ENCODE peak calls at places on chromosomes 12 and 14, in four cellular contexts. Y, B, A and O are unnamed samples.

GRCh38 chr12:115872919-115873357 is 404.6 kb downstream of the MED13L start:
- DNase-seq in B (peak), Y (peak), A (no peak), O (no peak)

GRCh38 chr12:67068773-67069450 is 200.2 kb upstream of the CAND1 start:
- DNase-seq in A (peak), Y (peak), B (peak), O (peak)

GRCh38 chr14:94077111-94077821 is 3.7 kb downstream of the DDX24 start:
- DNase-seq in B (no peak), A (no peak), Y (no peak), O (peak)

GRCh38 chr14:55780156-55780946 is 200.3 kb downstream of the KTN1 start:
- DNase-seq in B (peak), A (no peak), Y (no peak), O (peak)

GRCh38 chr12:123748661-123749060 is 13.4 kb upstream of the DNAH10 start:
- DNase-seq in A (no peak), B (peak), Y (no peak), O (peak)

GRCh38 chr12:124650912-124651311 is 83.5 kb upstream of the NCOR2 start:
- DNase-seq in Y (no peak), A (no peak), B (no peak), O (no peak)

GRCh38 chr14:75068294-75069020 is 984 bp upstream of the ZC2HC1C start:
- DNase-seq in A (no peak), B (no peak), Y (peak), O (no peak)

GRCh38 chr12:12714276-12715001 is 2.7 kb upstream of the CDKN1B start:
- DNase-seq in A (peak), Y (peak), B (peak), O (peak)

GRCh38 chr12:125111403-125111802 is 46.2 kb downstream of the AACS start:
- DNase-seq in Y (no peak), A (no peak), B (no peak), O (peak)

GRCh38 chr12:1741154-1741949 is 50.5 kb downstream of the ADIPOR2 start:
- DNase-seq in B (no peak), A (no peak), Y (no peak), O (peak)

GRCh38 chr14:90087433-90087832 is 25.6 kb downstream of the KCNK13 start:
- DNase-seq in Y (no peak), A (no peak), B (peak), O (peak)

GRCh38 chr14:101562659-101563351 is 1.5 kb downstream of the DIO3 start:
- DNase-seq in A (no peak), B (no peak), Y (peak), O (no peak)

GRCh38 chr14:94769413-94770250 is at the start of gene GSC:
- DNase-seq in Y (peak), B (peak), A (peak), O (peak)

GRCh38 chr14:65732112-65732511 is 319.6 kb downstream of the FUT8 start:
- DNase-seq in Y (no peak), A (no peak), B (peak), O (no peak)

GRCh38 chr14:97994020-97994531 is 1196.9 kb downstream of the VRK1 start:
- DNase-seq in A (no peak), B (no peak), Y (no peak), O (no peak)

GRCh38 chr12:59472273-59472672 is 123.6 kb upstream of the SLC16A7 start:
- DNase-seq in Y (no peak), B (no peak), A (no peak), O (no peak)

GRCh38 chr12:3207858-3208257 is 130.7 kb downstream of the TSPAN9 start:
- DNase-seq in Y (peak), B (no peak), A (peak), O (no peak)

GRCh38 chr12:98582093-98582492 is 11.4 kb upstream of the SLC25A3 start:
- DNase-seq in A (no peak), B (peak), Y (no peak), O (peak)

GRCh38 chr12:116939734-116940133 is 29.0 kb downstream of the FBXW8 start:
- DNase-seq in B (no peak), Y (no peak), A (no peak), O (no peak)

GRCh38 chr12:118055865-118056773 is 4.9 kb downstream of the WSB2 start:
- DNase-seq in Y (no peak), A (no peak), B (peak), O (no peak)

GRCh38 chr12:112422531-112422930 is 3.8 kb downstream of the PTPN11 start:
- DNase-seq in B (no peak), A (no peak), Y (peak), O (peak)
- TF ChIP-seq EZH2phosphoT487 in B (no peak), A (no peak), Y (no peak), O (no peak)

GRCh38 chr14:69710378-69710777 is 56.6 kb upstream of the SRSF5 start:
- DNase-seq in A (no peak), Y (no peak), B (no peak), O (no peak)

GRCh38 chr14:69711471-69712216 is 55.3 kb upstream of the SRSF5 start:
- DNase-seq in B (no peak), A (no peak), Y (no peak), O (no peak)

GRCh38 chr14:69708586-69709169 is 58.3 kb upstream of the SRSF5 start:
- DNase-seq in A (peak), B (peak), Y (peak), O (peak)

GRCh38 chr14:69711065-69711464 is 55.9 kb upstream of the SRSF5 start:
- DNase-seq in A (no peak), B (no peak), Y (no peak), O (no peak)

DNA sequence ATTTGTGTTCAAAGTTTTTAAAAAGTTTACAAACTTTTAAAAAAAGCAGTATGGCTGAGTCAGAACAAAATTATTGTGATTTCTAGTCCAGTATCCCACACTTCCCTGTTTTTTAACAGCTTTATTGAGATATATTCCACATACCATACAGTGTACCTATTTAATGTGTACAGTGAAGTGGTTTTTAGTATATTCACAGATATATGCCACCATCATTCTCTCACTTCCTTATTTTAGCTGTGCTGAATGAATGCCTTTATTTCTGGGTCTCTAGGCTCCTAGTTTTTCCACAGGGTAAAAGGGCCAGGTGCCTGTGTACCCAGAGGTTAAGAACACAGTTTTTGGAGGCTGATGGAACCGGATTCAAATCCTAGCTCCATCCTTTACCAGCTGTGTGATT is 58.9 kb upstream of the SRSF5 start:
- DNase-seq in B (no peak), A (no peak), Y (no peak), O (no peak)
- H2AFZ ChIP-seq in B (no peak), A (no peak), Y (no peak), O (no peak)

GRCh38 chr12:121038861-121039654 is at the start of gene OASL:
- DNase-seq in Y (no peak), B (peak), A (no peak), O (peak)
- TF ChIP-seq EZH2phosphoT487 in Y (no peak), B (no peak), A (no peak), O (no peak)

GRCh38 chr12:54294152-54294913 is 6.5 kb downstream of the NFE2 start:
- DNase-seq in Y (peak), B (peak), A (peak), O (peak)
- H2AFZ ChIP-seq in Y (no peak), B (no peak), A (no peak), O (no peak)

DNA sequence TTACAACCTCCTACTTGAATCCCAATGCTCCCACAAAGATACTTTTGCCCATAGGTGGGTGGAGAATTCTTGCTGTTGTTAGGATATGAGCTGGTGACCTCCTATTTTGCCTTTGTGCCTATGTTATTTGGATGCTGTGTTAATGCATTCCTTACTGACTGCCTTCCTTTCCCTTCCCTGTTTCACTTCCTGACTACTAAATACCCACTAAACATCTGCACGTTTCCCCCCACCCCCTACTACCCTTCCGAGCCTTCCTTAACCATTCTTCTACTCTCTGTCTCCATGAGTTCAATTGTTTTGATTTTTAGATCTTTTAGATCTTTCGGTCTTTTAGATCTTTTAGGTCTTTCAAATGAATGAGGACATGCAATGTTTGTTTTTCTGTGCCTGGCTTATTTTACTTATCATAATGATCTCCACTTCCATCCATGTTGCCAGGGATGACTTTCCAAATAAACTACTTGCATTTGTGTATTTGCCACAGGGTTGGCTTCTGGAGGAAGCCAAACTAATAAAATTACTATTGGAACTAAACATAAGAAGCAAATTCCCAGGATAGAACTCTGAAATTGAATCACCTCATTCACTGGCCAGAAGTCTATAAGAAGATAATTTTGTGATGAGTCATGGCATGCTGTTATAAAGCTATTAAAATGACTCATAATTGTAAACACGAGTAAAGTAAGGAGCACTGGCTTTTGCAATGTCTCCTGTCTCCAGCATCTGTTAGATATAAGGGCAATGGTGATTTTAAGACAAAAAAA is 586.2 kb downstream of the LRFN5 start:
- DNase-seq in A (no peak), B (peak), Y (no peak), O (peak)
- TF ChIP-seq EZH2phosphoT487 in A (no peak), B (no peak), Y (no peak), O (no peak)

GRCh38 chr12:20044836-20045235 is 323.5 kb upstream of the PDE3A start:
- DNase-seq in B (peak), Y (no peak), A (no peak), O (peak)

GRCh38 chr12:20044304-20044703 is 324.0 kb upstream of the PDE3A start:
- DNase-seq in B (no peak), Y (no peak), A (no peak), O (no peak)

DNA sequence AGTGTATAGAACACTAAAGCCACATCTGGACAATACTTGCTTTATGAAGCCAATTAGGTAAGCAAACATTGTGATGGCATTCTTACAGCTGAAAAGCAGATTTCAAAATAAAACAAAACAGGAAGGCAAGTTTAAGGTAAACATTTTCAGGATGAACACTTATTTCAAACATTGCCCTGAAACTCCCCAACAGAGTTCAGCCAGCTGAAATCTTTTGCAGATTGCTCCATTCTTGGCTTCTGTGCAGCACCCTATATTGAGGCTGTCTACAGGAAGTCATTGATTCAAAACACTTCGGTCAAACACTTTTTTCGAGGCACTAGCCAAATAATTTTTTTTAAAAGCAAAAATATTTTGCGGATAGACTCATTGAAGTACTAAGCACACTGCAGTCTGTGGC is 318.2 kb upstream of the PDE3A start:
- DNase-seq in B (no peak), A (no peak), Y (no peak), O (peak)
- H2AFZ ChIP-seq in B (no peak), A (peak), Y (peak), O (no peak)

GRCh38 chr14:68753696-68754095 is 39.2 kb downstream of the ZFP36L1 start:
- DNase-seq in B (no peak), Y (no peak), A (no peak), O (peak)
- TF ChIP-seq EZH2phosphoT487 in B (no peak), Y (no peak), A (no peak), O (no peak)